ENCODE peak calls at places on chromosomes 4 and X, in four cellular contexts. T is substantia nigra; Y is CD4-positive, alpha-beta memory T cell; K is dorsolateral prefrontal cortex. B is an unnamed sample.

GRCh38 chrX:72308566-72309296 is 3.0 kb upstream of the CITED1 start:
- DNase-seq in K (peak), Y (no peak), T (peak), B (peak)

GRCh38 chr4:108149588-108150380 is 18.9 kb downstream of the LEF1 start:
- DNase-seq in T (no peak), Y (no peak), K (no peak), B (no peak)

GRCh38 chr4:38804654-38805295 is at the start of gene TLR1:
- DNase-seq in T (peak), Y (no peak), K (no peak), B (no peak)

GRCh38 chr4:93475730-93476129 is 352.8 kb upstream of the ATOH1 start:
- DNase-seq in T (no peak), Y (no peak), K (no peak), B (no peak)

GRCh38 chr4:124157781-124158180 is 554.8 kb downstream of the ANKRD50 start:
- DNase-seq in K (no peak), T (no peak), Y (no peak), B (no peak)

GRCh38 chr4:31045724-31046318 is 325.7 kb downstream of the PCDH7 start:
- DNase-seq in T (no peak), K (no peak), Y (no peak), B (no peak)

GRCh38 chr4:138405439-138405838 is 163.3 kb upstream of the SLC7A11 start:
- DNase-seq in T (no peak), Y (no peak), K (no peak), B (no peak)

GRCh38 chr4:3286335-3287175 is 6.3 kb upstream of the RGS12 start:
- DNase-seq in K (peak), T (no peak), Y (no peak), B (no peak)

GRCh38 chrX:37380920-37381319 is 31.8 kb downstream of the PRRG1 start:
- DNase-seq in Y (no peak), K (no peak), T (no peak), B (no peak)

GRCh38 chr4:74897390-74897789 is 35.5 kb upstream of the PARM1 start:
- DNase-seq in K (no peak), T (no peak), Y (no peak), B (no peak)

GRCh38 chr4:24669751-24670150 is 85.4 kb upstream of the DHX15 start:
- DNase-seq in K (no peak), T (no peak), Y (no peak), B (no peak)

GRCh38 chr4:25953740-25954139 is 39.7 kb downstream of the SMIM20 start:
- DNase-seq in Y (no peak), T (no peak), K (peak), B (no peak)

GRCh38 chr4:866761-867390 is 40.9 kb upstream of the CPLX1 start:
- DNase-seq in Y (peak), K (peak), T (no peak), B (peak)

GRCh38 chrX:2500681-2501151 is at the start of the genes DHRSX and ZBED1:
- DNase-seq in T (no peak), Y (no peak), K (peak), B (no peak)

GRCh38 chr4:105828074-105828473 is 67.2 kb upstream of the NPNT start:
- DNase-seq in Y (no peak), K (no peak), T (no peak), B (no peak)

GRCh38 chr4:40322853-40323252 is 12.3 kb upstream of the CHRNA9 start:
- DNase-seq in K (no peak), Y (no peak), T (no peak), B (no peak)

GRCh38 chr4:77795339-77795738 is 23.8 kb downstream of the CNOT6L start:
- DNase-seq in K (no peak), Y (no peak), T (no peak), B (no peak)

GRCh38 chr4:121283319-121283718 is 97.5 kb downstream of the QRFPR start:
- DNase-seq in K (no peak), T (no peak), Y (no peak), B (no peak)

GRCh38 chrX:153775293-153775595 is 5.6 kb upstream of the SRPK3 start:
- DNase-seq in Y (no peak), K (peak), T (no peak), B (no peak)

GRCh38 chr4:128528793-128529553 is 241.4 kb upstream of the PGRMC2 start:
- DNase-seq in T (no peak), K (no peak), Y (no peak), B (no peak)

GRCh38 chr4:108301583-108302256 is 133.0 kb upstream of the LEF1 start:
- DNase-seq in K (no peak), T (no peak), Y (no peak), B (no peak)

GRCh38 chrX:16836371-16836770 is 33.8 kb downstream of the RBBP7 start:
- DNase-seq in T (no peak), Y (no peak), K (no peak), B (no peak)

GRCh38 chrX:131827935-131828334 is 195.2 kb upstream of the STK26 start:
- DNase-seq in Y (peak), K (no peak), T (peak), B (no peak)

GRCh38 chr4:6192245-6192644 is 8.1 kb downstream of the JAKMIP1 start:
- DNase-seq in K (no peak), Y (no peak), T (no peak), B (no peak)

GRCh38 chr4:6391186-6391851 is 81.1 kb downstream of the PPP2R2C start:
- DNase-seq in K (no peak), T (no peak), Y (no peak), B (no peak)

GRCh38 chr4:150152764-150153163 is 74.5 kb downstream of the DCLK2 start:
- DNase-seq in T (no peak), K (no peak), Y (no peak), B (no peak)

DNA sequence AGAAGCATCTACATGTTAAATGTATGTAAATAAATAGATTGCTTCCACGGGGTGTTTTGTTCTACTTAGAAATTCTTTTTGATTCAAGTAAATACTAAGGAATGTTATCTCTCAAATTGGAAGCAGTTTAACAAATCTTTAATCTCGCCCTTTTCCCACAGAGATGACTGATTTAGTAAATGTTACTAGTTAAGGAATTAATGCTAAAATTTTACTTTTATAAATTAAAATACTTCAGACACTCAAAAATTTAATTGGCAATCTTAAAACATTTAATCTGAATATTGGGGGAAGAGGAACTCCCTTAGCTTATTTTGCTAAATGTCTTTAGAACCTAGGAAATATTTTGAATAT is 12.1 kb downstream of the LARP7 start:
- DNase-seq in Y (no peak), K (no peak), T (no peak), B (no peak)
- H3K27ac ChIP-seq in Y (no peak), K (no peak), T (no peak), B (no peak)

GRCh38 chr4:80011636-80012236 is 61.3 kb downstream of the ANTXR2 start:
- DNase-seq in Y (no peak), T (no peak), K (no peak), B (no peak)
- H3K27ac ChIP-seq in Y (no peak), T (no peak), K (no peak), B (no peak)

DNA sequence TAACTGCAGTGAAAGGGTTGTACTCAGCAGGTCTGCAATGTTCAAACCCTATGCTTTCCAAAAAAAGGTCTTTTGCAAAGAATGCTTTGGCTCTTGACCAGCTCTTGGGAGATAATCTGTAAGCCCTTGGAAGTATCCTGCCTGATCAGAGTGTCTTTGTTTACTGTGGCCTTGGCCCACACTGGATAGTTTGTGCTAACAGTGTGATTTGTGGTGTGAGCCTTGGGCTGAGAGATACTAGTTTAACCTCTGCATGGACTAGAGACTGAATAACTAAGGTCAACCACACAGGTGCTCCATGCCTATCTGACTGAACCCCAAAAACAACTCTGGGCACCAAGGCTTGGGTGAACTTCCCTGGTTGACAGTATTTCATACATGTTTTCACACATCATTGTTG is 3.6 kb upstream of the MAGED1 start:
- DNase-seq in T (no peak), Y (no peak), K (no peak), B (no peak)
- H3K27ac ChIP-seq in T (no peak), Y (no peak), K (no peak), B (no peak)

DNA sequence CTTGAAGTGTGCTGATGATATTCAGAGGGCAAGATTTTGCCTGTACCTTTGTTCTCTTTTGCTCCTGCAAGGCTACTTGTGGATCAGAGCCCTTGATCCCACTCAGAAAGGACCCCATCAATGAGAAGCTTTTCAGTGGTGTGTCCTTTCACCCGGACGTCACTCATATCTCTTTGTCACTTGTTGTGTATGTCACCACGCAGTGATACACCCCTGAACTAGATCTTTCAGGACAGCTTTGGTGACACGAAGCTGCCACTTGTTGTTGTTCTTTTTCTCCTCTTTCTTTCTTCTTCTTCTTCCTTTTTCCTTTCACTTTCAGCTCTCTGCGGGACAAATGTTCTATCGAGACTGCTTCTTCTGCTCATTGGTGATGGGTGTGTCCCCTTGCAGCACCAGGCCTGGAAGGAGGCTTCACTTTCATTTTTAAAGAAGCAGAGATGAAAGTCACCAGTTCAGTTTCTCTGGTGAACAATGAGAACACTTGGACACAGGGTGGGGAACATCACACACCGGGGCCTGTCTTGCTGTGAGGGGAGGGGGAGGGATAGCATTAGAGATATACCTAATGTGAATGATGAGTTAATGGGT is 83.6 kb downstream of the NBDY start:
- DNase-seq in Y (peak), K (no peak), T (no peak), B (no peak)
- H3K27ac ChIP-seq in Y (peak), K (no peak), T (no peak), B (no peak)

DNA sequence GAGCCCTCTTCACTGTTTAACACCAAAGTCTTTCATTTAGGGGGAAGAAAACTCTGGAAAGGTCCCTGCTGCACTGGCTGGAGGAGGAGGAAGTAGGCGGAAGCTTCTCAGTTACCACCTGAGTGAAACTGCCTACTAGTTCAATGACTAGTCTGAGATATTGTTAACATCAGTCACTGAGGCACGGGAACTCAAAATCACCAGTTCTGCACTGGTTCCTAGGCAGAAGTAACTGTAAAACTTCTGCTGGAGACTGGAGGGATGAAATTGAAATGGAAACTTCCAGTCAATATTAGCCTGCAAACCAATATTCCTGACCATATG is 178.3 kb downstream of the SNCA start:
- DNase-seq in Y (no peak), K (no peak), T (no peak), B (no peak)
- H3K27ac ChIP-seq in Y (no peak), K (no peak), T (no peak), B (no peak)

GRCh38 chr4:139798456-139798855 is 132.8 kb downstream of the MGST2 start:
- DNase-seq in T (no peak), K (no peak), Y (no peak), B (no peak)

GRCh38 chr4:139797287-139797686 is 131.7 kb downstream of the MGST2 start:
- DNase-seq in K (no peak), T (no peak), Y (no peak), B (no peak)

GRCh38 chr4:139795476-139795875 is 129.9 kb downstream of the MGST2 start:
- DNase-seq in T (no peak), Y (no peak), K (no peak), B (no peak)

GRCh38 chr4:139794158-139794954 is 128.7 kb downstream of the MGST2 start:
- DNase-seq in T (no peak), Y (no peak), K (no peak), B (no peak)

DNA sequence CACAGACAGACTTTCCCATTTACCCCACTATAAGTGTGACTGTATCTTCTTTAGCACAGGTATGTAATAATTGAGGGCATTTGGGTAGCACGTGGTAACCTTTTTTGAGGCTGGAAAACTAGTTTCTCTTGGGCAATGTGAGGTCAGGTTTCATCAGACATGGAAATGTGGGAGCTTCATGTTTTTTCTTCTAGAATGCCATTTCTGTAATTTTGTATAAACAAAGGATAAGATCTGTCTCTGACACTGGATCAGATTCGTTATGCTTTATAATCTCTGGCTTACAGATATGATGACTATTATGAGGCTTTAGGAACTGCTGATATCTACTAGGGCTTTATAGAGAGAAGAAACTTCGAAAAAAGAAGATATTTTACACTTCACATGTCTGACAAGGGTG is 130.3 kb downstream of the MGST2 start:
- DNase-seq in K (no peak), T (no peak), Y (no peak), B (no peak)
- H3K27ac ChIP-seq in K (no peak), T (no peak), Y (no peak), B (no peak)

DNA sequence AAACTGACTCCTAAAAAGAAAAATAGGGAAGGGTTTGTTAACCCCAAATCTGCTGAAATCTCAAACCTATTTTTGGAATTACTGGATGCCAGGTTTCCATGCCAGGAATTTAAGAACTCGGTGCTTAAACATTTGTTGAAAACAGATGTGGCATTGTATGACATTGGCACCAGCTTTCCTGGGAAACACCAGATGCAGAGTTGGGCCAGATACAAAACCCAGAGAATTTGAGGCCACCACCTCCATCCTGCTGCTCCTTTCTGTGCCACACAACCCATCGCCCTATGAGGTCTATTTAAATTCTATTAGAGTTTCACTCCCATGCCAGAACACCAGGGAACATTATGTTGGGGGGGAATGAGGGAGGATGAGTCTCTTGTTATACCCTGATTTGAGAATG is 71.7 kb downstream of the ARAP2 start:
- DNase-seq in T (peak), Y (no peak), K (peak), B (no peak)
- H3K27ac ChIP-seq in T (peak), Y (no peak), K (peak), B (peak)

GRCh38 chr4:8596891-8597290 is 4.3 kb downstream of the CPZ start:
- DNase-seq in K (no peak), Y (no peak), T (no peak), B (no peak)
- H3K27ac ChIP-seq in K (no peak), Y (no peak), T (no peak), B (no peak)

DNA sequence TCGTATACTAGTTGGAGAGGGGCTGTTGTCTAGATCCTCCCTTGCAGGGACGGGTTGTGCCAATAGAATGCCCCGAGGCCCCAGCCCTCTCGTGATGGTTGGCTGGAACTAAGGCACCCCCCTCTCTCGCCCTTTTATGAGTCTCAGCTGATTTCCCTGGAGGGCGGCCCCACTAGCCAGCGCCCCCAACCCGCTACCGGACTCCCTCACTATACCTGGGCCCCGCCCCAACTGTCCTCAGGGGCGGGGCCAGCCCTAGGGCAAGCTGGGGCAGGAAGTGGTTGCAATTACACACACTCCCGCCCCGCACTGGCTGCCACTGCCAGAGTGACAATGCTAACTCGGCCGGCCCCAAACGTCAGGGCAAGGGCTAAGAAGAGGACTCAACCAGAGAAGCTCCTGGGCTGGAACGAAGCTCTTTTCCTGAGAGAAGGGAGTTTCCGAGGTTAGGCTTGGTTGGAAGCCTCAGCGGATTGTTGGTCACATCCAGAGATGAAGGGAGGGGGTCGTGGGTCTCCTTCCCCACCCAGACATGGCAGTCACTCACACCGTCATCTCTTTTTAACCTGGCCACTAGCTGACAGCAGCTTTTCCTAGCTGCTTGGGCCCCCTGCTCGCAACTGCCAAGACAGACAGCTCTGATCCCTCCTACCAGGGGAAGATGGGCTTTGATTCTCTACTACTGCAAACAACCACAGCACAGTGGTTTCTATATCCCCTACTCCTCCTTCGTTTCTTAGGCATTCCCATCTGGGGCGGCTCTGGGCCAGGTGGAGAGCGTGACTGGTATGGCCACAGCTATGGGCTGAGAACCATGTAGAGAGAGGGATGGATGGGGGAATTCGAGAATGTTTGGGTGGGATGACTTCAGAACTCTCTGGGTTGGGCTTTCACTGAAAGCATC is 21.0 kb upstream of the BCORL1 start:
- DNase-seq in K (no peak), Y (peak), T (no peak), B (no peak)
- H3K27ac ChIP-seq in K (no peak), Y (peak), T (no peak), B (no peak)

GRCh38 chrX:13252726-13253125 is 67.1 kb downstream of the ATXN3L start:
- DNase-seq in T (no peak), Y (no peak), K (no peak), B (no peak)
- H3K27ac ChIP-seq in T (no peak), Y (no peak), K (no peak), B (no peak)

B was measured in caudate nucleus.